ENCODE peak calls at places on chromosome 2, in nine cellular contexts. F, M, N, X, K, J, G, V and S are unnamed samples.

GRCh38 chr2:29755233-29755632 is 166.2 kb downstream of the ALK start:
- DNase-seq in V (no peak), X (peak; percentile 28), F (peak; percentile 1), M (no peak), J (no peak), K (peak; percentile 12), G (no peak), N (no peak), S (no peak)

GRCh38 chr2:173667415-173667814 is 297.8 kb downstream of the SP3 start:
- DNase-seq in K (peak; percentile 64), N (no peak), G (no peak), M (no peak), J (no peak), F (no peak), V (no peak), X (peak; percentile 10), S (no peak)

GRCh38 chr2:168157926-168158325 is 89.5 kb downstream of the STK39 start:
- DNase-seq in V (no peak), F (no peak), G (no peak), J (no peak), M (no peak), K (no peak), X (no peak), N (no peak), S (no peak)

GRCh38 chr2:120683081-120683480 is 52.6 kb upstream of the GLI2 start:
- DNase-seq in K (no peak), G (no peak), F (no peak), M (no peak), V (no peak), N (no peak), X (no peak), J (no peak), S (no peak)

GRCh38 chr2:34288016-34288415 is 688.9 kb upstream of the FAM98A start:
- DNase-seq in N (no peak), M (no peak), J (no peak), V (no peak), F (no peak), X (no peak), K (no peak), G (no peak), S (no peak)

GRCh38 chr2:31138037-31138962 is at the start of gene GALNT14:
- DNase-seq in K (peak; percentile 85), F (no peak), J (peak; percentile 86), V (no peak), X (no peak), G (peak; percentile 98), N (peak; percentile 74), M (no peak), S (no peak)

GRCh38 chr2:239889641-239890055 is 135.5 kb downstream of the NDUFA10 start:
- DNase-seq in F (no peak), J (no peak), V (no peak), N (no peak), M (no peak), G (no peak), K (no peak), X (no peak), S (no peak)

GRCh38 chr2:167803449-167803988 is 443.9 kb downstream of the STK39 start:
- DNase-seq in M (no peak), K (no peak), G (no peak), X (no peak), F (no peak), V (no peak), N (no peak), J (no peak), S (no peak)

GRCh38 chr2:31334311-31335026 is 80.1 kb downstream of the XDH start:
- DNase-seq in M (no peak), X (no peak), J (peak; percentile 1), V (no peak), K (no peak), G (no peak), F (no peak), N (no peak), S (no peak)

GRCh38 chr2:60531638-60532216 is 21.7 kb downstream of the BCL11A start:
- DNase-seq in K (no peak), V (no peak), N (peak; percentile 65), F (no peak), X (no peak), G (no peak), J (peak; percentile 63), M (no peak), S (no peak)

GRCh38 chr2:60528366-60528765 is 25.1 kb downstream of the BCL11A start:
- DNase-seq in G (no peak), K (no peak), V (no peak), J (no peak), N (no peak), M (no peak), X (no peak), F (no peak), S (no peak)

GRCh38 chr2:60529111-60529510 is 24.3 kb downstream of the BCL11A start:
- DNase-seq in K (no peak), F (no peak), M (no peak), J (no peak), X (no peak), N (no peak), V (peak; percentile 46), G (no peak), S (no peak)

GRCh38 chr2:60530660-60531276 is 22.7 kb downstream of the BCL11A start:
- DNase-seq in F (peak; percentile 64), M (no peak), J (peak; percentile 46), G (peak; percentile 72), N (no peak), X (no peak), V (peak; percentile 83), K (no peak), S (no peak)

GRCh38 chr2:60530228-60530627 is 23.2 kb downstream of the BCL11A start:
- DNase-seq in F (no peak), M (no peak), X (no peak), G (peak; percentile 30), K (no peak), J (no peak), V (no peak), N (no peak), S (no peak)
- TF ChIP-seq MAX in F (no peak), M (no peak), X (no peak), G (no peak), K (no peak), J (no peak), V (no peak), N (no peak), S (no peak)

DNA sequence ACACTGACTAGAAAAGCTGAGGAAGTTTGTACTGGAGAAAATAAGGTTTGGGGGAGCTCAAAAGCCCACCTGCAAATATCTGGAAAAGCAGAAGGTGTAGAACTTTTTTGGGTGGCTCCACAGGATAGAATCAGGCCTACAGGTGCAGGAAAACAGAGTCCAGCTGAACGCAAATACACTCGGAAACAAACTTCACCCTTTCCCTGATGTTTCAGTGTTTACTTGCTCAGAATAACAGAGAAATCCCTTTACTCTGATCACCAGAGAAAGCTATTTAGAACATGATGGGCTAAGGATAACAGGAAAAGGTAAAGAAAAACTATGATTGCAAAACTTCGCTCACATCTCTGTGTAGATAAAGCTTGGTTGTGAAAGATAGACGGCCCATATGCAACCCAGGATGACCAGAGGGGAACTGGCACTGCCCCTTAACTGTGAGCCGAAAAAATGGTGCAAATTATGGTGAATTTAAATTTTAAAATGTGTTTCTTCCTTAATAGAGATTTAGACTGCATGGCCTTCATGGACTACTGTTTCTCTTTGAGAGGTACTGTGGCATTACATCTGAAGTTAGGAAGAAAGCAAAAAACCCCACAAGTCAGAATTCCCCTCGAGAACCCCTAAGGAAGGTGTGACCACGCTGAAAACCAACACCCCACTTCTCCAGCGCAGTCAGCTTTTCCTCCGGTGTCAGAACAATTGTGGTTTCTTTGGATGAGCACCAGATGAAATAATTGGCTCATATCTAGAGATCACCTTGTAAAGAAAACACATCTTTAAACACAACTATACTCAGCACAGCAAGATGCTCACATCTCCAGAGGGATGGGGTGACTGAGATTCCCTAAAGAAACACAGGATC is 84.5 kb upstream of the TMEM247 start:
- DNase-seq in G (no peak), X (no peak), V (no peak), J (no peak), F (no peak), M (peak; percentile 4), N (no peak), K (no peak), S (no peak)
- TF ChIP-seq MAX in G (no peak), X (no peak), V (no peak), J (no peak), F (no peak), M (no peak), N (no peak), K (no peak), S (no peak)

GRCh38 chr2:10770956-10771750 is 41.4 kb downstream of the PDIA6 start:
- DNase-seq in F (no peak), G (peak; percentile 35), M (no peak), N (no peak), V (no peak), J (no peak), X (no peak), K (no peak), S (no peak)
- TF ChIP-seq MAX in F (no peak), G (no peak), M (no peak), N (no peak), V (no peak), J (no peak), X (no peak), K (no peak), S (no peak)

GRCh38 chr2:130835766-130836015 is 1.0 kb upstream of the ARHGEF4 start:
- DNase-seq in G (no peak), M (no peak), N (no peak), X (no peak), K (no peak), F (no peak), J (no peak), V (no peak), S (no peak)

GRCh38 chr2:130837811-130838565 is 1.3 kb downstream of the ARHGEF4 start:
- DNase-seq in J (no peak), X (no peak), K (no peak), N (no peak), F (no peak), G (no peak), M (no peak), V (no peak), S (no peak)

GRCh38 chr2:130837175-130837810 is 579 bp downstream of the ARHGEF4 start:
- DNase-seq in X (no peak), J (no peak), V (no peak), G (no peak), F (no peak), K (no peak), M (no peak), N (no peak), S (no peak)

GRCh38 chr2:130834923-130835765 is 1.6 kb upstream of the ARHGEF4 start:
- DNase-seq in F (no peak), X (no peak), N (no peak), V (no peak), J (no peak), M (no peak), K (no peak), G (no peak), S (no peak)

DNA sequence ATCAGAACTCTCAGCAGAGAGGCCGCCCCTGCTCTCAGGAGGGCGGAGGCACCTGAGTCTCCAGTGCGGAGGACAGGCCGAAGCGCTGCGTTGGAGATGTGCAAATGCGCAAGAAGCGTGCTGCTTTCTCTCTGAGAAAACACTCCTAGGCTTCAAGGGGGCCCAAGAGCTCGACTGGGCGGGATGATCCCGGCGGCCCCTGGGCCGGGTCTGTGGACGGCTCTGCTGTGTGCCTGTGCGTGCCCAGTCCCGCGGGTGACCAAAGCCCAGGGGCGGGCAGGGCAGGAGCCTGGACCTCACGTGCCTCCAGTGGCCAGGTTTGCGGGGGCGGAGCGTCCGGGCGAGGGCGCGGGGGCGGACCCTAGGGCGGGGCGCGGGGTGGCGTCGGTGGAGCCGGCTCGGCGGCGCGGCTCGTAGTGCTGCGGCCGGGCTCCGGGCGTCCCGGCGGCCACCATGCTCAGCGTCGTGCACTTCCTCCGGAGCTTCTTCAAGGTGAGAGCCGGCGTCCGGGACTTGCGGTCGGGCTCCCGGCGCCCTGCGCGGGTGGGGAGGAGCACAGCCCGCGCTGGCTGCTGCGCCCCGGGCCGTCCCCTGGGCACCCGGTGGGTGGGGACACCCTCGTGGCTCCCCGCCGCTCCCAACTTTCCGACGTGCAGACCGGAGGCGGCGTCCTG is at the start of gene ARHGEF4:
- DNase-seq in M (no peak), G (peak; percentile 89), V (peak; percentile 56), X (peak; percentile 50), F (peak; percentile 41), K (peak; percentile 49), J (peak; percentile 93), N (peak; percentile 82), S (no peak)
- TF ChIP-seq MAX in M (no peak), G (no peak), V (no peak), X (peak; percentile 81), F (no peak), K (no peak), J (peak; percentile 74), N (peak; percentile 75), S (no peak)